ENCODE peak calls at places on chromosomes 7 and 10, in five cellular contexts. One of them, this sample, is unnamed. For H3K36me3, the result is how much of the 10 kb centered on the place peaks cover.

GRCh38 chr10:1274746-1275544 is 218.8 kb downstream of the WDR37 start:
- DNase-seq in fibroblast of lung: no peak
- DNase-seq in cardiac muscle cell: no peak
- DNase-seq in left ventricle myocardium inferior: no peak
- DNase-seq in psoas muscle: no peak
- DNase-seq in this sample: no peak

GRCh38 chr7:27586825-27587224 is 75.9 kb downstream of the HIBADH start:
- DNase-seq in cardiac muscle cell: no peak
- DNase-seq in fibroblast of lung: no peak
- DNase-seq in psoas muscle: peak
- DNase-seq in left ventricle myocardium inferior: no peak
- DNase-seq in this sample: peak

GRCh38 chr7:129189661-129190310 is 1.4 kb downstream of the SMO start:
- DNase-seq in left ventricle myocardium inferior: no peak
- DNase-seq in fibroblast of lung: peak
- DNase-seq in cardiac muscle cell: peak
- DNase-seq in psoas muscle: no peak
- DNase-seq in this sample: no peak

GRCh38 chr7:106065560-106066500 is 46.3 kb downstream of the SYPL1 start:
- DNase-seq in left ventricle myocardium inferior: no peak
- DNase-seq in psoas muscle: no peak
- DNase-seq in cardiac muscle cell: no peak
- DNase-seq in fibroblast of lung: peak
- DNase-seq in this sample: no peak

GRCh38 chr10:111677747-111678146 is 505.8 kb downstream of the GPAM start:
- DNase-seq in left ventricle myocardium inferior: no peak
- DNase-seq in fibroblast of lung: peak
- DNase-seq in psoas muscle: no peak
- DNase-seq in cardiac muscle cell: no peak
- DNase-seq in this sample: no peak

GRCh38 chr10:110498087-110498981 is 627 bp downstream of the DUSP5 start:
- DNase-seq in cardiac muscle cell: peak
- DNase-seq in psoas muscle: peak
- DNase-seq in fibroblast of lung: peak
- DNase-seq in left ventricle myocardium inferior: peak
- DNase-seq in this sample: peak

GRCh38 chr7:74371381-74372059 is 82.2 kb upstream of the GTF2IRD1 start:
- DNase-seq in psoas muscle: no peak
- DNase-seq in left ventricle myocardium inferior: no peak
- DNase-seq in fibroblast of lung: peak
- DNase-seq in cardiac muscle cell: peak
- DNase-seq in this sample: no peak

GRCh38 chr10:59904431-59905065 is 1.8 kb downstream of the CCDC6 start:
- DNase-seq in psoas muscle: no peak
- DNase-seq in left ventricle myocardium inferior: no peak
- DNase-seq in fibroblast of lung: no peak
- DNase-seq in cardiac muscle cell: no peak
- DNase-seq in this sample: no peak

GRCh38 chr7:44565097-44565794 is 8.5 kb downstream of the DDX56 start:
- DNase-seq in fibroblast of lung: peak
- DNase-seq in cardiac muscle cell: peak
- DNase-seq in psoas muscle: peak
- DNase-seq in left ventricle myocardium inferior: peak
- DNase-seq in this sample: peak

GRCh38 chr7:29189743-29190201 is 4.8 kb upstream of the CHN2 start:
- DNase-seq in fibroblast of lung: peak
- DNase-seq in cardiac muscle cell: peak
- DNase-seq in psoas muscle: peak
- DNase-seq in left ventricle myocardium inferior: peak
- DNase-seq in this sample: peak

GRCh38 chr10:30435068-30435422 is 1.1 kb downstream of the MAP3K8 start:
- DNase-seq in left ventricle myocardium inferior: peak
- DNase-seq in psoas muscle: no peak
- DNase-seq in fibroblast of lung: peak
- DNase-seq in cardiac muscle cell: peak
- DNase-seq in this sample: no peak

GRCh38 chr10:44201656-44202055 is 183.2 kb downstream of the CXCL12 start:
- DNase-seq in left ventricle myocardium inferior: no peak
- DNase-seq in fibroblast of lung: no peak
- DNase-seq in psoas muscle: no peak
- DNase-seq in cardiac muscle cell: no peak
- DNase-seq in this sample: no peak

GRCh38 chr10:36779238-36779846 is 346.1 kb upstream of the ANKRD30A start:
- DNase-seq in fibroblast of lung: peak
- DNase-seq in cardiac muscle cell: peak
- DNase-seq in left ventricle myocardium inferior: no peak
- DNase-seq in psoas muscle: no peak
- DNase-seq in this sample: peak

GRCh38 chr7:114589436-114589835 is 174.8 kb downstream of the FOXP2 start:
- DNase-seq in cardiac muscle cell: no peak
- DNase-seq in psoas muscle: no peak
- DNase-seq in left ventricle myocardium inferior: no peak
- DNase-seq in fibroblast of lung: no peak
- DNase-seq in this sample: no peak

GRCh38 chr7:98872328-98872924 is 2.6 kb upstream of the TMEM130 start:
- DNase-seq in fibroblast of lung: no peak
- DNase-seq in cardiac muscle cell: no peak
- DNase-seq in left ventricle myocardium inferior: no peak
- DNase-seq in psoas muscle: no peak
- DNase-seq in this sample: no peak

GRCh38 chr10:6409982-6410694 is 169.9 kb downstream of the PRKCQ start:
- DNase-seq in left ventricle myocardium inferior: no peak
- DNase-seq in cardiac muscle cell: peak
- DNase-seq in fibroblast of lung: peak
- DNase-seq in psoas muscle: peak
- DNase-seq in this sample: no peak

GRCh38 chr10:129713659-129714265 is 246.7 kb downstream of the MGMT start:
- DNase-seq in cardiac muscle cell: no peak
- DNase-seq in fibroblast of lung: no peak
- DNase-seq in psoas muscle: no peak
- DNase-seq in left ventricle myocardium inferior: no peak
- DNase-seq in this sample: no peak

GRCh38 chr10:114925675-114926204 is 12.3 kb upstream of the TRUB1 start:
- DNase-seq in psoas muscle: no peak
- DNase-seq in fibroblast of lung: peak
- DNase-seq in cardiac muscle cell: peak
- DNase-seq in left ventricle myocardium inferior: no peak
- DNase-seq in this sample: no peak

GRCh38 chr7:64893401-64893800 is 9.7 kb upstream of the ZNF273 start:
- DNase-seq in psoas muscle: no peak
- DNase-seq in fibroblast of lung: no peak
- DNase-seq in left ventricle myocardium inferior: no peak
- DNase-seq in cardiac muscle cell: no peak
- DNase-seq in this sample: no peak

GRCh38 chr7:123845823-123846216 is 851 bp downstream of the HYAL4 start:
- DNase-seq in fibroblast of lung: no peak
- DNase-seq in cardiac muscle cell: no peak
- DNase-seq in left ventricle myocardium inferior: no peak
- DNase-seq in psoas muscle: no peak
- DNase-seq in this sample: no peak

GRCh38 chr10:71383972-71384687 is 12.6 kb upstream of the CDH23 start:
- DNase-seq in cardiac muscle cell: peak
- DNase-seq in left ventricle myocardium inferior: peak
- DNase-seq in psoas muscle: peak
- DNase-seq in fibroblast of lung: peak
- DNase-seq in this sample: peak

GRCh38 chr10:78772986-78773530 is 295.7 kb upstream of the ZMIZ1 start:
- DNase-seq in left ventricle myocardium inferior: no peak
- DNase-seq in fibroblast of lung: no peak
- DNase-seq in psoas muscle: no peak
- DNase-seq in cardiac muscle cell: no peak
- DNase-seq in this sample: no peak

GRCh38 chr7:28347462-28347861 is 64.9 kb upstream of the CREB5 start:
- DNase-seq in fibroblast of lung: peak
- DNase-seq in cardiac muscle cell: peak
- DNase-seq in left ventricle myocardium inferior: no peak
- DNase-seq in psoas muscle: no peak
- DNase-seq in this sample: no peak

GRCh38 chr10:23914641-23915040 is 294.3 kb upstream of the KIAA1217 start:
- DNase-seq in fibroblast of lung: no peak
- DNase-seq in cardiac muscle cell: no peak
- DNase-seq in psoas muscle: no peak
- DNase-seq in left ventricle myocardium inferior: no peak
- DNase-seq in this sample: no peak

GRCh38 chr10:47037654-47038425 is 126.6 kb downstream of the PTPN20 start:
- DNase-seq in left ventricle myocardium inferior: no peak
- DNase-seq in cardiac muscle cell: no peak
- DNase-seq in fibroblast of lung: no peak
- DNase-seq in psoas muscle: peak
- DNase-seq in this sample: no peak

GRCh38 chr10:62017141-62017870 is 115.8 kb downstream of the ARID5B start:
- DNase-seq in left ventricle myocardium inferior: no peak
- DNase-seq in cardiac muscle cell: no peak
- DNase-seq in fibroblast of lung: no peak
- DNase-seq in psoas muscle: no peak
- DNase-seq in this sample: no peak

GRCh38 chr7:130913721-130914588 is 179.9 kb upstream of the KLF14 start:
- DNase-seq in left ventricle myocardium inferior: no peak
- DNase-seq in cardiac muscle cell: no peak
- DNase-seq in psoas muscle: no peak
- DNase-seq in fibroblast of lung: no peak
- DNase-seq in this sample: no peak

GRCh38 chr10:125263551-125263950 is 103.2 kb upstream of the CTBP2 start:
- DNase-seq in cardiac muscle cell: no peak
- DNase-seq in left ventricle myocardium inferior: no peak
- DNase-seq in psoas muscle: no peak
- DNase-seq in fibroblast of lung: peak
- DNase-seq in this sample: no peak

GRCh38 chr10:131710142-131710861 is 190.5 kb upstream of the PPP2R2D start:
- DNase-seq in left ventricle myocardium inferior: no peak
- DNase-seq in fibroblast of lung: no peak
- DNase-seq in cardiac muscle cell: no peak
- DNase-seq in psoas muscle: no peak
- DNase-seq in this sample: peak

GRCh38 chr10:30111340-30111980 is 52.1 kb upstream of the JCAD start:
- DNase-seq in fibroblast of lung: peak
- DNase-seq in cardiac muscle cell: peak
- DNase-seq in left ventricle myocardium inferior: no peak
- DNase-seq in psoas muscle: no peak
- DNase-seq in this sample: no peak

GRCh38 chr10:127044191-127044590 is 139.0 kb downstream of the DOCK1 start:
- DNase-seq in cardiac muscle cell: no peak
- DNase-seq in fibroblast of lung: no peak
- DNase-seq in psoas muscle: no peak
- DNase-seq in left ventricle myocardium inferior: no peak
- DNase-seq in this sample: peak

GRCh38 chr10:127039435-127039834 is 134.2 kb downstream of the DOCK1 start:
- DNase-seq in psoas muscle: no peak
- DNase-seq in cardiac muscle cell: no peak
- DNase-seq in left ventricle myocardium inferior: no peak
- DNase-seq in fibroblast of lung: no peak
- DNase-seq in this sample: no peak

GRCh38 chr10:127040756-127041155 is 135.5 kb downstream of the DOCK1 start:
- DNase-seq in cardiac muscle cell: peak
- DNase-seq in left ventricle myocardium inferior: no peak
- DNase-seq in fibroblast of lung: peak
- DNase-seq in psoas muscle: no peak
- DNase-seq in this sample: no peak

GRCh38 chr10:127043312-127043711 is 138.1 kb downstream of the DOCK1 start:
- DNase-seq in psoas muscle: no peak
- DNase-seq in cardiac muscle cell: no peak
- DNase-seq in left ventricle myocardium inferior: no peak
- DNase-seq in fibroblast of lung: no peak
- DNase-seq in this sample: no peak

GRCh38 chr10:127041561-127041960 is 136.3 kb downstream of the DOCK1 start:
- DNase-seq in psoas muscle: no peak
- DNase-seq in fibroblast of lung: peak
- DNase-seq in left ventricle myocardium inferior: no peak
- DNase-seq in cardiac muscle cell: peak
- DNase-seq in this sample: no peak
- H3K36me3 ChIP-seq in psoas muscle: under half
- H3K36me3 ChIP-seq in fibroblast of lung: under half
- H3K36me3 ChIP-seq in left ventricle myocardium inferior: half or more
- H3K36me3 ChIP-seq in cardiac muscle cell: under half
- H3K36me3 ChIP-seq in this sample: under half

DNA sequence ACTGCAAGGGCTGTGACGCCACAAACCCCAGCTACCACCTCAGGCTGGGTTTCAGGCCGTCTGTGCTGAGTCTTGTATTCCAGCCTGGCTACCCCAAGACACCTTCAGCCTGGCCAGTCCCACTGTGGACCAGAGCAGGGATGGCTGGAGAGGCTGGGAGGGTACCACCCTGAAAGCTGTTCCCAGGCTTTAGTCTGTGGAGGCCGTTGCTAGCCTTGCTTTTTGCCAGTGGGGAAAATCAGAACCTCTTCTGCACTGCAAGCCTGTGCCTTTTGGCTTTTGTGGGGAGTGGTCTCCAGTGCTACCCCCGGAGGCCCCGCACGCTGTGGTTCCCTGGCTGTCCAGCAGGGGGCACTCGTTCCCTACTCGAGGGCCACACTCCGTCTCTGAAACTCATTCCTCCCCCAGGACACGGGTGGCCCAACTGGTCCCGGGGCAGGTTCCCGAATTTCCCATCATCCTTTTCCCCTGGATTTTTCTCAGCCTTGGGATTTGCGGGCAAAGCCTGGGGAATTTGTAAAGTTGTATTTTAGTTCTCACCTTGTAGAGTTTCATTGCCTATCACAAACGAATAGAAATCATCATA is 128.4 kb upstream of the BTBD16 start:
- DNase-seq in psoas muscle: peak
- DNase-seq in left ventricle myocardium inferior: peak
- DNase-seq in fibroblast of lung: no peak
- DNase-seq in cardiac muscle cell: peak
- DNase-seq in this sample: peak
- TF ChIP-seq CTCF in psoas muscle: peak
- TF ChIP-seq CTCF in left ventricle myocardium inferior: peak
- TF ChIP-seq CTCF in fibroblast of lung: peak
- TF ChIP-seq CTCF in cardiac muscle cell: peak
- TF ChIP-seq CTCF in this sample: peak

GRCh38 chr7:92582948-92583347 is 7.2 kb downstream of the FAM133B start:
- DNase-seq in left ventricle myocardium inferior: no peak
- DNase-seq in psoas muscle: no peak
- DNase-seq in fibroblast of lung: no peak
- DNase-seq in cardiac muscle cell: no peak
- DNase-seq in this sample: no peak
- H3K36me3 ChIP-seq in left ventricle myocardium inferior: under half
- H3K36me3 ChIP-seq in psoas muscle: under half
- H3K36me3 ChIP-seq in fibroblast of lung: under half
- H3K36me3 ChIP-seq in cardiac muscle cell: under half
- H3K36me3 ChIP-seq in this sample: under half

GRCh38 chr7:156156734-156157408 is 344.6 kb upstream of the SHH start:
- DNase-seq in fibroblast of lung: peak
- DNase-seq in left ventricle myocardium inferior: no peak
- DNase-seq in cardiac muscle cell: no peak
- DNase-seq in psoas muscle: no peak
- DNase-seq in this sample: peak
- TF ChIP-seq CTCF in fibroblast of lung: no peak
- TF ChIP-seq CTCF in left ventricle myocardium inferior: no peak
- TF ChIP-seq CTCF in cardiac muscle cell: no peak
- TF ChIP-seq CTCF in psoas muscle: no peak
- TF ChIP-seq CTCF in this sample: no peak

GRCh38 chr10:21424511-21424910 is 101.0 kb downstream of the SKIDA1 start:
- DNase-seq in left ventricle myocardium inferior: no peak
- DNase-seq in fibroblast of lung: peak
- DNase-seq in psoas muscle: no peak
- DNase-seq in cardiac muscle cell: no peak
- DNase-seq in this sample: no peak
- H3K36me3 ChIP-seq in left ventricle myocardium inferior: under half
- H3K36me3 ChIP-seq in fibroblast of lung: under half
- H3K36me3 ChIP-seq in psoas muscle: under half
- H3K36me3 ChIP-seq in cardiac muscle cell: under half
- H3K36me3 ChIP-seq in this sample: under half